ENCODE peak calls at places on chromosomes 13 and 19, in four cellular contexts. K is HepG2, U is K562, S is GM12878. N is an unnamed sample.

GRCh38 chr13:110238795-110239194 is 68.2 kb downstream of the COL4A1 start:
- DNase-seq in K (no peak), S (no peak), U (no peak), N (no peak)

GRCh38 chr19:55685776-55686175 is 10.8 kb downstream of the EPN1 start:
- DNase-seq in S (no peak), K (no peak), U (no peak), N (no peak)

GRCh38 chr13:112107289-112107688 is 40.3 kb downstream of the SOX1 start:
- DNase-seq in U (no peak), K (no peak), S (no peak), N (no peak)

GRCh38 chr19:16894080-16894479 is 5.3 kb downstream of the F2RL3 start:
- DNase-seq in K (no peak), S (no peak), U (peak), N (no peak)

GRCh38 chr13:46160474-46161066 is 21.4 kb downstream of the LCP1 start:
- DNase-seq in K (peak), U (peak), S (no peak), N (peak)

GRCh38 chr13:74747186-74747955 is 613.2 kb upstream of the KLF12 start:
- DNase-seq in K (no peak), U (no peak), S (no peak), N (no peak)

GRCh38 chr19:3692141-3693029 is 7.9 kb downstream of the PIP5K1C start:
- DNase-seq in K (no peak), S (no peak), U (no peak), N (no peak)

GRCh38 chr13:48808689-48809088 is 155.0 kb downstream of the CYSLTR2 start:
- DNase-seq in S (no peak), U (peak), K (peak), N (no peak)

GRCh38 chr19:16927883-16928282 is 39.1 kb downstream of the F2RL3 start:
- DNase-seq in K (no peak), U (no peak), S (no peak), N (no peak)

GRCh38 chr19:49699364-49699763 is 8.4 kb downstream of the CPT1C start:
- DNase-seq in S (no peak), U (no peak), K (no peak), N (no peak)

GRCh38 chr13:106981050-106981449 is 413.1 kb upstream of the ARGLU1 start:
- DNase-seq in U (no peak), S (no peak), K (no peak), N (no peak)

GRCh38 chr13:39516140-39516539 is 86.9 kb downstream of the LHFPL6 start:
- DNase-seq in S (no peak), U (no peak), K (no peak), N (no peak)

GRCh38 chr13:49248433-49249002 is 793 bp downstream of the CDADC1 start:
- DNase-seq in K (peak), U (peak), S (no peak), N (no peak)

GRCh38 chr13:42064259-42064658 is 15.8 kb downstream of the DGKH start:
- DNase-seq in K (no peak), U (no peak), S (no peak), N (no peak)

GRCh38 chr19:50313812-50314536 is 15.2 kb downstream of the KCNC3 start:
- DNase-seq in U (no peak), S (no peak), K (no peak), N (peak)

GRCh38 chr19:38315657-38316476 is at the start of gene YIF1B:
- DNase-seq in K (peak), U (peak), S (peak), N (peak)

GRCh38 chr13:96299235-96299634 is 209.3 kb downstream of the HS6ST3 start:
- DNase-seq in K (peak), U (no peak), S (no peak), N (no peak)

GRCh38 chr13:43232866-43233265 is 209.5 kb downstream of the DNAJC15 start:
- DNase-seq in S (no peak), U (no peak), K (no peak), N (no peak)

GRCh38 chr19:7831452-7831851 is 1.4 kb downstream of the EVI5L start:
- DNase-seq in S (no peak), U (peak), K (peak), N (peak)

GRCh38 chr13:113949546-113949945 is 24.3 kb downstream of the C13orf46 start:
- DNase-seq in K (no peak), U (no peak), S (no peak), N (no peak)

GRCh38 chr13:25881136-25881926 is 170.5 kb downstream of the SHISA2 start:
- DNase-seq in U (no peak), K (no peak), S (no peak), N (no peak)

GRCh38 chr13:27172495-27172842 is 858 bp upstream of the USP12 start:
- DNase-seq in S (no peak), K (no peak), U (peak), N (no peak)

GRCh38 chr13:40974460-40975407 is 44.4 kb downstream of the ELF1 start:
- DNase-seq in K (peak), U (peak), S (no peak), N (peak)

GRCh38 chr19:50667759-50668231 is 18.6 kb downstream of the C19orf81 start:
- DNase-seq in K (no peak), U (no peak), S (no peak), N (peak)

GRCh38 chr13:110158201-110158600 is 148.8 kb downstream of the COL4A1 start:
- DNase-seq in S (no peak), K (no peak), U (no peak), N (no peak)

GRCh38 chr13:51034906-51035305 is 76.2 kb downstream of the C13orf42 start:
- DNase-seq in S (no peak), U (no peak), K (no peak), N (no peak)

GRCh38 chr19:17448190-17448967 is at the start of gene TMEM221:
- DNase-seq in U (peak), K (no peak), S (no peak), N (peak)

GRCh38 chr19:30393046-30393445 is 20.9 kb downstream of the ZNF536 start:
- DNase-seq in K (no peak), U (no peak), S (no peak), N (no peak)

GRCh38 chr13:74289861-74290260 is 155.7 kb upstream of the KLF12 start:
- DNase-seq in U (no peak), K (no peak), S (no peak), N (no peak)

GRCh38 chr19:56309511-56310185 is 5.0 kb downstream of the ZSCAN5A start:
- DNase-seq in K (peak), U (peak), S (no peak), N (peak)

GRCh38 chr13:42395066-42395821 is 123.3 kb downstream of the AKAP11 start:
- DNase-seq in S (no peak), K (no peak), U (no peak), N (no peak)

GRCh38 chr19:18477042-18477760 is 39.3 kb upstream of the ISYNA1 start:
- DNase-seq in S (no peak), U (peak), K (no peak), N (peak)

GRCh38 chr13:28392896-28393295 is 102.0 kb downstream of the FLT1 start:
- DNase-seq in S (no peak), K (no peak), U (no peak), N (no peak)

GRCh38 chr19:17329061-17329767 is 5.4 kb downstream of the ANO8 start:
- DNase-seq in S (no peak), U (no peak), K (no peak), N (peak)

GRCh38 chr19:8334458-8335342 is 8.4 kb downstream of the KANK3 start:
- DNase-seq in S (no peak), U (peak), K (peak), N (peak)

GRCh38 chr13:80069374-80069773 is 271.6 kb downstream of the SPRY2 start:
- DNase-seq in U (no peak), K (no peak), S (no peak), N (no peak)

GRCh38 chr13:80074811-80075210 is 266.1 kb downstream of the SPRY2 start:
- DNase-seq in U (no peak), S (no peak), K (no peak), N (no peak)

GRCh38 chr13:80070024-80070703 is 270.8 kb downstream of the SPRY2 start:
- DNase-seq in K (no peak), U (no peak), S (no peak), N (peak)

GRCh38 chr13:80072231-80072630 is 268.7 kb downstream of the SPRY2 start:
- DNase-seq in U (no peak), K (no peak), S (no peak), N (no peak)

DNA sequence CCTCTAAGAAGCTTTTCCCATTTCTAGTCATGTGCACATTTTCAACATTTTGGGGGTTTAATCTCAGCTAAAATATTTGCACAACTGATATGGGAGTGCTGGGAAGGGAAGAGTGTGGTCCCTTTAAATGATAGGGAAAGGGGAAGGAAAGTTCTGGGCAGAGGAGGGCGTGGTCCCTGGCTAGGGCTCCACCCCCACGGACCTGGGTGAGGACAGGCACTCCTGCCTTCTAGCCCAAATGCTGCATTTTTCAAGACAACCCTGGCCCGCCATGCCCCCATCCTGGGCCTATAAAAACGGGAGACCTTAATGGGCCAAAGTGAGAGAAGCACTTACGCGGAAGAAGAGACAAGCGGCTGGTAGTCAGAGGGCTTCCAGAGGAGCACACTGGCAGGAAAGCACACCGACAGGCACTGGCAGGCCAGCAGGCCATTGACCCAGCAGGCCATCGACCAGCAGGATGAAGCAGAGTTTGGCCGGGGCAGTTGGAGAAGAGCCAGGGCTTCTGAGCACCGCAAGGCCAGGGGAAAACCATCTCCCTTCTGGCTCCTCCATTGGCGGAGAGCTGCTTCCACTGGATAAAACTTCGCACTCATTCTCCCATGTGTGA is 266.7 kb downstream of the SPRY2 start:
- DNase-seq in K (no peak), U (no peak), S (no peak), N (no peak)
- TF ChIP-seq REST in K (no peak), U (no peak), S (no peak), N (no peak)

GRCh38 chr19:10727599-10728250 is 9.8 kb downstream of the DNM2 start:
- DNase-seq in S (no peak), K (no peak), U (no peak), N (no peak)
- TF ChIP-seq CREB1 in S (no peak), K (no peak), U (no peak), N (no peak)

GRCh38 chr19:58546131-58546530 is 2.3 kb downstream of the TRIM28 start:
- DNase-seq in U (peak), S (no peak), K (no peak), N (no peak)

GRCh38 chr19:58543826-58544590 is at the start of gene TRIM28:
- DNase-seq in K (peak), U (peak), S (peak), N (peak)

GRCh38 chr19:58547323-58548312 is 3.8 kb downstream of the TRIM28 start:
- DNase-seq in U (no peak), S (no peak), K (no peak), N (no peak)

GRCh38 chr19:58544591-58545285 is 874 bp downstream of the TRIM28 start:
- DNase-seq in S (no peak), K (no peak), U (peak), N (peak)

DNA sequence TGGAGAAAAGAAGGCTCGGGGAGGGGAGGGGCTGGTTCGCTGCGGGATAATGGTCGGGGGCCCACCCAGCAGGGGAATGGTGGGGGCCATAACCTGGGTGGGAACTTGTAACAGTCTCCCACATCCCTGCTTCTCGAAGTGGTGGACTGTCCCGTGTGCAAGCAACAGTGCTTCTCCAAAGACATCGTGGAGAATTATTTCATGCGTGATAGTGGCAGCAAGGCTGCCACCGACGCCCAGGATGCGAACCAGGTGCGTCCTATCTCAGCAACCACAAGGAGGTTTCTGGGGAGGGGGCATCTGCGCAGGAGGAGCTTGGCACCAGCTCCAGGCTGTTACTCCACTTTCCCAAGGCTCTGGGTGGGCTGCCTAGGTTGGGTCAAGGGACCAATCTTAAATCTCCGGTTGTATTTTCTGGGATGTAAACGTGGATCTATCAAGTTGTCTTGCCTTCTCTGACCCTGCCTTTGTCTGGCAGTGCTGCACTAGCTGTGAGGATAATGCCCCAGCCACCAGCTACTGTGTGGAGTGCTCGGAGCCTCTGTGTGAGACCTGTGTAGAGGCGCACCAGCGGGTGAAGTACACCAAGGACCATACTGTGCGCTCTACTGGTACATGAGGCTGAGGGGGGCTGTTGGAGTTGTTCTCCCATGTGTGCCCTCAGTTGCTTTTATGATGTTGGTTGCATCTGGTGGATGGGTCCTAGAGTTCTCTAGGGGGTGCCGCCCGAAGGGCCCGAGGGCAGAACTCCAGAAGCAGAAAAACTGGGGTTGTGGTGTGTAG is 1.6 kb downstream of the TRIM28 start:
- DNase-seq in K (no peak), S (no peak), U (peak), N (no peak)
- H3K4me3 ChIP-seq in K (peak), S (peak), U (peak), N (peak)

GRCh38 chr13:24512208-24513068 is at the start of gene PARP4:
- DNase-seq in S (peak), K (peak), U (peak), N (peak)
- TF ChIP-seq REST in S (no peak), K (no peak), U (no peak), N (no peak)

DNA sequence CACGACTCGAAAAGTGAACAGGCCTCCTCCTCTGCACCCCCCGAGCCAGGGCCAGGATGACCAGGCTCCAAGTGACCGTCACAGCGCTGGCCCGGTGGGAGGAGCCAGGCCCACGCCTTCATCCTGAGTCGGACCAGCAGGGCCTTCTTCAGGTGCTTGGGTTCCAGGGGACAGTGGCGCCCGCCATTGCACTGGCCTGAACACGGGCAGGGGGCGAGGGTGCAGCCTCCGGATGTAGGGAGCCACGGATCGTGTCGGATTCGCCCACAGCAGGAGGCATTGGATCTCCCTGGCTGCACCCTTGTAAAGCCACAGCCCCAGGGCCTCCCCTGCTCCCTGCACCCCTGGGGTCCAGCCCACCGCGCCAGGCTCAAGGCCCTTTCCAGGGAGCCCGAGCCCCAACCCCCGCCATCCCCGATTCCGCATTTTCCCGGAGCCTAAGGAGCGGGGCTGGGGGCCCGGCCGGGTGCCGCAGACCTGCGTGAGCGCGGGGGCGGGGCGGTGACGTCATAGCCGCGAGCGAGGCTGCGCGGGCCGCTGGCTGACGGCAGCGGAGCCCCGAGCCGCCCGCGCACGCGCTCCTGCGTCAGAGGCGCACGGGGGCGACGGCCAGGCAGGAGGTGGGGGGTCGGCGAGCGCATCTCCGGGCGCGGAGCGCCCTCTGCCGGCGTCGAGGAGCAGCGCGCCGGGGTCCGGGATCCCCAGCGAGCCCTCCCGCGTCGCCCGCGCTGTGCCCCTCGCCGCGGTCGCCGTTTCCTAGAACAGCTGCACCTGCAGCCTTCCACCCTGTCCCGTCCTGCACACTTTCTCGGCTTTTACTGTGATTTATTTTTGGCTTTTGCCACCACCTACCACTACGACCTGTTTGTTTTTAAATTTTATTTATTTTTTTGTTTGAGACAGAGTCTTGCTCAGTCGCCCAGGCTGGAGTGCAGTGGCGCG is 1.5 kb upstream of the ATP5F1D start:
- DNase-seq in K (peak), S (no peak), U (peak), N (peak)
- TF ChIP-seq CREB1 in K (no peak), S (peak), U (peak), N (peak)

GRCh38 chr13:98927954-98928927 is 49.6 kb downstream of the DOCK9 start:
- DNase-seq in S (no peak), U (peak), K (peak), N (peak)
- H3K4me3 ChIP-seq in S (no peak), U (no peak), K (no peak), N (no peak)

GRCh38 chr13:66562054-66562453 is 668.1 kb downstream of the PCDH9 start:
- DNase-seq in K (no peak), U (no peak), S (no peak), N (no peak)
- TF ChIP-seq REST in K (no peak), U (no peak), S (no peak), N (no peak)